ENCODE peak calls at places on chromosomes 13 and 19, in seven cellular contexts. Q is neural progenitor cell, F is fibroblast of villous mesenchyme, T is astrocyte of the spinal cord, O is H9, D is progenitor cell of endocrine pancreas, J is cardiac fibroblast. V is an unnamed sample.
A peak's percentile ranks its signal among the peaks of the same experiment; 100 is the strongest.

GRCh38 chr13:74015137-74015536 is 119.1 kb downstream of the KLF12 start:
- DNase-seq in J (peak; percentile 41), D (no peak), F (no peak), T (no peak), O (no peak), Q (no peak), V (peak; percentile 8)

GRCh38 chr19:10334340-10335148 is 1.2 kb upstream of the RAVER1 start:
- DNase-seq in O (peak; percentile 95), T (peak; percentile 95), Q (peak; percentile 93), F (peak; percentile 98), D (peak; percentile 86), J (peak; percentile 98), V (peak; percentile 93)

GRCh38 chr13:75384881-75385707 is 96.9 kb downstream of the TBC1D4 start:
- DNase-seq in D (no peak), T (no peak), O (no peak), F (no peak), J (peak; percentile 13), Q (no peak), V (no peak)

GRCh38 chr19:48249502-48250014 is 6.2 kb downstream of the CARD8 start:
- DNase-seq in Q (no peak), F (no peak), O (no peak), J (peak; percentile 52), D (no peak), T (peak; percentile 12), V (no peak)

GRCh38 chr13:72383646-72384045 is 343.8 kb downstream of the MZT1 start:
- DNase-seq in D (no peak), F (no peak), Q (no peak), O (no peak), T (no peak), J (no peak), V (no peak)

GRCh38 chr13:72960114-72960513 is 98.7 kb upstream of the KLF5 start:
- DNase-seq in O (no peak), D (no peak), F (no peak), T (no peak), Q (no peak), J (no peak), V (no peak)

GRCh38 chr19:51821921-51822716 is 27.2 kb downstream of the FPR3 start:
- DNase-seq in D (no peak), O (no peak), F (peak; percentile 65), J (peak; percentile 71), Q (no peak), T (no peak), V (peak; percentile 31)

GRCh38 chr13:80083516-80084085 is 257.3 kb downstream of the SPRY2 start:
- DNase-seq in J (peak; percentile 67), T (peak; percentile 82), O (no peak), Q (no peak), F (peak; percentile 26), D (no peak), V (peak; percentile 73)

GRCh38 chr13:29774830-29775229 is 75.6 kb downstream of the UBL3 start:
- DNase-seq in F (no peak), D (no peak), J (no peak), Q (no peak), T (no peak), O (no peak), V (no peak)

GRCh38 chr13:29767006-29767405 is 83.4 kb downstream of the UBL3 start:
- DNase-seq in J (no peak), D (no peak), T (no peak), F (peak; percentile 22), O (no peak), Q (no peak), V (no peak)

GRCh38 chr13:29771247-29771646 is 79.2 kb downstream of the UBL3 start:
- DNase-seq in T (peak; percentile 54), F (peak; percentile 44), J (peak; percentile 68), Q (peak; percentile 25), O (no peak), D (no peak), V (peak; percentile 70)
- TF ChIP-seq CTCF in T (peak; percentile 29), F (peak; percentile 42), J (no peak), Q (peak; percentile 64), O (peak; percentile 71), D (peak; percentile 63), V (peak; percentile 24)

GRCh38 chr19:53944933-53945332 is 17.8 kb upstream of the CACNG8 start:
- DNase-seq in J (no peak), F (no peak), T (no peak), Q (no peak), D (no peak), O (no peak), V (no peak)

GRCh38 chr19:53945998-53946397 is 16.7 kb upstream of the CACNG8 start:
- DNase-seq in J (no peak), D (no peak), Q (no peak), O (no peak), F (no peak), T (no peak), V (no peak)

GRCh38 chr19:53945441-53945840 is 17.3 kb upstream of the CACNG8 start:
- DNase-seq in O (peak; percentile 73), F (peak; percentile 53), J (peak; percentile 55), Q (peak; percentile 35), T (no peak), D (no peak), V (peak; percentile 50)

GRCh38 chr19:53944416-53944815 is 18.3 kb upstream of the CACNG8 start:
- DNase-seq in D (no peak), Q (no peak), T (no peak), O (no peak), F (no peak), J (no peak), V (no peak)

DNA sequence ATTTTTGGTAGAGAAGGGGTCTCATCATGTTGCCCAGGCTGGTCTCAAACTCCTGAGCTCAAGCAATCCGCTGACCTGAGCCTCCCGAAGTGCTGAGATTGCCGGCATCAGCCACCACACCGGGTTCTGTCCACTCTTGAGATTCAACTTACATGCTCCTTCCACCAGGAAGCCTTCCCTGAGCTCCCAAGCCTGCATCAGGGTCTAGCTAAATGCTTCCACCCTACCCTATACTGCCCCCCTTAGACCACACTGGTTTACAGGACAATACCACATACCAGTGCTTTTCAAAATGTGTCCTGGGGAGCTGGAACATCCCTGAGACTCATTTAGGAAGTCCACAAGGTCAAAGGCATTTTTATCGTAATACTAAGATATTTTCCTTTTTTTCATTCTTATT is 15.1 kb upstream of the CACNG8 start:
- DNase-seq in F (no peak), D (no peak), Q (peak; percentile 56), O (peak; percentile 83), T (no peak), J (peak; percentile 33), V (no peak)
- TF ChIP-seq CTCF in F (no peak), D (peak; percentile 15), Q (peak; percentile 41), O (peak; percentile 68), T (peak; percentile 10), J (peak; percentile 18), V (peak; percentile 21)

GRCh38 chr19:45442927-45443461 is 19.3 kb upstream of the ERCC1 start:
- DNase-seq in Q (peak; percentile 55), O (peak; percentile 68), T (peak; percentile 41), J (peak; percentile 64), F (peak; percentile 74), D (no peak), V (peak; percentile 27)

GRCh38 chr19:45445139-45445538 is 21.4 kb upstream of the ERCC1 start:
- DNase-seq in T (no peak), D (no peak), O (no peak), Q (no peak), F (no peak), J (no peak), V (no peak)

GRCh38 chr19:45443462-45444317 is 20.0 kb upstream of the ERCC1 start:
- DNase-seq in F (peak; percentile 96), O (peak; percentile 98), D (peak; percentile 89), J (peak; percentile 96), T (peak; percentile 85), Q (peak; percentile 98), V (peak; percentile 81)

GRCh38 chr19:45446295-45446694 is 21.5 kb upstream of the FOSB start:
- DNase-seq in F (peak; percentile 43), D (no peak), Q (peak; percentile 49), O (no peak), T (peak; percentile 53), J (peak; percentile 73), V (peak; percentile 56)

DNA sequence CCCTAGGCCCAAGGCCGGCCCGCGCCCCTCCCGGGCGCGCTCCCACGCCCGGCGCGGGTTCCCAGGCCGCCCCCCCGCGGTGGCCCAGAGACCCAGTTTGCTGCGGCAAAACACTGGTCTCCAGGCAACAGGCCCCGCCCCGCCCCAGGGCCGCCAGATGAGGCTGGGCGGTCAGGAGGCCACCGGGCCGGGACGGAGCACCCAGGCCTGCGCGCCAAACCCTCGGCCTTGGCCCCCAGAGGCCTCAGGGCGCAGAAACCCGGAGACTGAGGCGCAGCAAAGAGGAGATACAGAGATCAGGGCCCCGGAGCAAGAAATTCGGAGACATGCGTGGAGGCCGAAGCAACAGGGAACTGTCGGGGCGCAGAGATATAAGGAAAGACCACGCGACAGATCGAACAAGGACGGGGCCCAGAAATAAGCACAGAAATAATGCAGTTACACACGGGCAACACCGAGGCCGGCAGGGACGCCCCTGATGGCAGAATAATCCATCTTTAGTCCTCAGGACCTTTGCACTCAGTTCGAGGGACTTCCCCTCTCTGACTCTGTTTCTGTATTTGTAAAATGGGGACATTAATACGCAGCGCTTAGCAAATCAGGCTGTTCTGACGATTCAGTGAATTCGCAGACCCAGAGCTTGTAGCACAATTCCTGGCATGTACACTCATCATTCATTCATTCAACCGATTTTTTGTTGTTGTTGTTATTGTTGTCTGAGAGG is 20.8 kb upstream of the ERCC1 start:
- DNase-seq in Q (peak; percentile 96), F (peak; percentile 93), T (peak; percentile 84), D (peak; percentile 86), J (peak; percentile 88), O (peak; percentile 95), V (peak; percentile 64)
- TF ChIP-seq CTCF in Q (no peak), F (no peak), T (no peak), D (peak; percentile 25), J (no peak), O (no peak), V (no peak)

DNA sequence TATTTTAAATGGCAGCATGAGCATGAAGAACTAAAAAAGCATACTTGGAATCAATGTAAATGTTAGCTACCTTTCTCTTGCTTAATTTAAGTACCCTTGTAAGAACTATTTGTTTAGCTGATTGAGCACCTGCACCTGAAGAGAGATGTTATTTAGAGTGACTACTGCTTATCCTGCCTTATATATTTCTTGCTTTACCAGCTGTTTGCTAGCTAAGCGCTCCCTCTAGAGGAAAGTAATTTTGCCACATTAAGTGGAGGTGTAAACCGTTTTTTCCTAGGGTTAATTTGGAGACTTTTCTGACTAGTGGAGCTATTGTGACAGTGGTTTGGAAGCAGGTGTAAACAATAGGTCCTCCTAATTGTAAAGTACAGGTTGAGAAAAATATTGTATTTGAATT is 19.4 kb upstream of the PSG2 start:
- DNase-seq in J (no peak), F (no peak), O (no peak), Q (no peak), D (no peak), T (no peak), V (no peak)
- TF ChIP-seq CTCF in J (peak; percentile 12), F (no peak), O (no peak), Q (no peak), D (no peak), T (no peak), V (no peak)

GRCh38 chr19:49953376-49953775 is 7.6 kb downstream of the SIGLEC11 start:
- DNase-seq in Q (no peak), D (no peak), T (no peak), O (no peak), F (no peak), J (no peak), V (no peak)
- TF ChIP-seq CTCF in Q (no peak), D (no peak), T (no peak), O (no peak), F (no peak), J (no peak), V (no peak)

DNA sequence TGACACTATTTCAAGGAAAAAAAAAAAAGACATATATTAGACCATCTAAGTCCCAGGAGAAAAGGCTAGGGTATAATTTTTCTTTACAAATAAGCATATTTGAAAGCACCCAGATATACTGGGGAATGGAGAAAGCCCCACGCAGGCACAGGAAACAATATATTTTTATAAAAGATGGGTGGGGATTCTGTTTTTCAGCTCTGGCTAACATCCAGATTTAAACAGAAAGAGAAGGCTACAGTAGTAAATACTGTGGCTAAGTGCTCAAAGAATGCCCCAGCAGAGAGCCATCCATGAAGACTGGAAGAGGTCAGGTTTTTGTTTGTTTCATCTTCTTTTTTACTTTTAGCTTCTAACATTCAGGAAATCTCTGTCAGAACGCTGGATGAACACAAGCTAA is 16.0 kb downstream of the ZNF44 start:
- DNase-seq in O (no peak), Q (no peak), D (no peak), J (no peak), T (no peak), F (no peak), V (no peak)
- TF ChIP-seq CTCF in O (no peak), Q (no peak), D (no peak), J (no peak), T (no peak), F (no peak), V (no peak)